ENCODE peak calls at places on chromosomes 3 and 15, in four cellular contexts. C, W, G and U are unnamed samples.

GRCh38 chr15:63288778-63289378 is 11.5 kb downstream of the APH1B start:
- DNase-seq in C (no peak), W (no peak), G (no peak), U (peak; percentile 36)

GRCh38 chr3:183254816-183255730 is 2.0 kb downstream of the B3GNT5 start:
- DNase-seq in W (no peak), G (no peak), C (peak; percentile 22), U (peak; percentile 76)

GRCh38 chr3:72022027-72022426 is 237.1 kb upstream of the PROK2 start:
- DNase-seq in W (no peak), G (no peak), C (no peak), U (no peak)

GRCh38 chr3:195249858-195250464 is 21.0 kb downstream of the XXYLT1 start:
- DNase-seq in C (no peak), W (no peak), G (no peak), U (no peak)

GRCh38 chr15:33654859-33655258 is 313.4 kb upstream of the CHRM5 start:
- DNase-seq in W (no peak), G (no peak), C (no peak), U (peak; percentile 14)

GRCh38 chr3:160941885-160942494 is 163.2 kb downstream of the B3GALNT1 start:
- DNase-seq in G (peak; percentile 41), W (no peak), C (peak; percentile 75), U (peak; percentile 45)

GRCh38 chr3:123552095-123552714 is 32.6 kb downstream of the HACD2 start:
- DNase-seq in G (no peak), C (no peak), W (no peak), U (peak; percentile 19)

GRCh38 chr3:30549600-30549999 is 56.8 kb upstream of the TGFBR2 start:
- DNase-seq in G (peak; percentile 35), C (no peak), W (no peak), U (no peak)

GRCh38 chr3:111369953-111370352 is 172.0 kb upstream of the CD96 start:
- DNase-seq in C (no peak), W (no peak), G (no peak), U (peak; percentile 18)

GRCh38 chr3:13426591-13426990 is 6.5 kb upstream of the NUP210 start:
- DNase-seq in W (no peak), C (no peak), G (no peak), U (no peak)

GRCh38 chr3:187986514-187986934 is 167.4 kb upstream of the LPP start:
- DNase-seq in G (no peak), W (peak; percentile 7), C (no peak), U (peak; percentile 95)

GRCh38 chr3:197680955-197681521 is 55.7 kb downstream of the RUBCN start:
- DNase-seq in W (no peak), G (no peak), C (no peak), U (no peak)

GRCh38 chr3:62003833-62004232 is 369.5 kb downstream of the FEZF2 start:
- DNase-seq in G (no peak), W (no peak), C (no peak), U (no peak)

GRCh38 chr3:38168988-38169363 is 3.6 kb downstream of the OXSR1 start:
- DNase-seq in W (no peak), G (no peak), C (no peak), U (peak; percentile 68)

GRCh38 chr15:56617628-56618027 is 115.7 kb downstream of the ZNF280D start:
- DNase-seq in C (no peak), W (no peak), G (no peak), U (no peak)

GRCh38 chr3:154794383-154794782 is 285.7 kb upstream of the MME start:
- DNase-seq in C (no peak), G (no peak), W (no peak), U (peak; percentile 6)

GRCh38 chr3:51502562-51502910 is 2.7 kb upstream of the DCAF1 start:
- DNase-seq in C (no peak), G (no peak), W (no peak), U (no peak)

GRCh38 chr3:185549111-185549510 is 3.3 kb downstream of the LIPH start:
- DNase-seq in C (no peak), G (no peak), W (no peak), U (peak; percentile 96)

GRCh38 chr3:80097674-80098073 is 329.9 kb upstream of the ROBO1 start:
- DNase-seq in C (no peak), W (no peak), G (no peak), U (no peak)

GRCh38 chr15:76235186-76235826 is 76.0 kb downstream of the ETFA start:
- DNase-seq in G (no peak), W (no peak), C (no peak), U (peak; percentile 19)

GRCh38 chr3:155658006-155658405 is 86.9 kb downstream of the PLCH1 start:
- DNase-seq in C (no peak), W (no peak), G (no peak), U (no peak)

GRCh38 chr15:33358303-33358702 is 47.5 kb downstream of the RYR3 start:
- DNase-seq in W (peak; percentile 1), C (no peak), G (peak; percentile 63), U (peak; percentile 55)

GRCh38 chr3:152183473-152183872 is 85.3 kb upstream of the MBNL1 start:
- DNase-seq in C (peak; percentile 28), G (peak; percentile 26), W (peak; percentile 19), U (no peak)

GRCh38 chr3:127289646-127290575 is 2.1 kb upstream of the PRR20G start:
- DNase-seq in G (no peak), W (no peak), C (no peak), U (peak; percentile 50)

GRCh38 chr3:145704020-145704419 is 457.0 kb downstream of the PLOD2 start:
- DNase-seq in G (no peak), W (no peak), C (no peak), U (no peak)

GRCh38 chr3:28989646-28990089 is 291.2 kb upstream of the RBMS3 start:
- DNase-seq in W (no peak), C (no peak), G (no peak), U (no peak)

GRCh38 chr3:58287354-58287753 is 18.7 kb upstream of the RPP14 start:
- DNase-seq in W (peak; percentile 59), G (no peak), C (no peak), U (no peak)

GRCh38 chr3:15309662-15310335 is 22.6 kb downstream of the SH3BP5 start:
- DNase-seq in G (no peak), C (no peak), W (peak; percentile 58), U (peak; percentile 35)

GRCh38 chr3:139343895-139344856 is at the start of gene MRPS22:
- DNase-seq in C (peak; percentile 62), W (peak; percentile 83), G (peak; percentile 54), U (peak; percentile 88)

GRCh38 chr3:100880845-100881244 is 112.4 kb downstream of the ABI3BP start:
- DNase-seq in W (no peak), G (no peak), C (no peak), U (no peak)

GRCh38 chr15:63107895-63108546 is 13.6 kb upstream of the LACTB start:
- DNase-seq in G (no peak), W (no peak), C (no peak), U (peak; percentile 95)

GRCh38 chr3:58463942-58464271 is 28.0 kb upstream of the KCTD6 start:
- DNase-seq in W (no peak), G (no peak), C (no peak), U (no peak)